ENCODE peak calls at places on chromosomes 2 and 18, in ten cellular contexts. I, A, W, F, R, V, G, Z, P and D are unnamed samples.

GRCh38 chr18:42339324-42339723 is 384.3 kb downstream of the PIK3C3 start:
- DNase-seq in G (no peak), A (no peak), F (no peak), R (peak; percentile 18), I (no peak), W (no peak), P (no peak), V (no peak), Z (no peak), D (no peak)

GRCh38 chr2:283996-284794 is 3.7 kb downstream of the ALKAL2 start:
- DNase-seq in P (no peak), F (no peak), W (no peak), R (no peak), V (no peak), A (no peak), G (no peak), Z (no peak), I (peak; percentile 58), D (no peak)

GRCh38 chr2:145654746-145655145 is 1134.8 kb upstream of the ZEB2 start:
- DNase-seq in A (no peak), I (no peak), R (no peak), Z (no peak), G (no peak), F (no peak), P (no peak), V (no peak), W (no peak), D (no peak)

GRCh38 chr2:105337122-105338019 is at the start of gene C2orf49:
- DNase-seq in G (peak; percentile 82), Z (peak; percentile 86), V (peak; percentile 87), I (peak; percentile 96), F (peak; percentile 94), W (peak; percentile 88), A (peak; percentile 94), P (peak; percentile 88), R (peak; percentile 94), D (peak; percentile 83)

GRCh38 chr2:54763636-54764291 is 40.3 kb downstream of the EML6 start:
- DNase-seq in V (no peak), A (no peak), I (peak; percentile 47), Z (no peak), R (no peak), W (no peak), F (no peak), P (no peak), G (no peak), D (no peak)

GRCh38 chr2:95025406-95026319 is at the start of gene MAL:
- DNase-seq in I (peak; percentile 31), R (no peak), A (peak; percentile 62), F (no peak), G (peak; percentile 23), W (peak; percentile 40), V (no peak), P (peak; percentile 55), Z (no peak), D (no peak)

GRCh38 chr2:45974762-45975408 is 322.3 kb upstream of the EPAS1 start:
- DNase-seq in R (no peak), I (no peak), A (no peak), Z (no peak), P (no peak), V (no peak), W (no peak), G (no peak), F (no peak), D (no peak)

GRCh38 chr2:128390991-128391630 is 72.4 kb upstream of the HS6ST1 start:
- DNase-seq in W (peak; percentile 17), F (peak; percentile 30), V (peak; percentile 4), R (no peak), G (no peak), I (no peak), A (no peak), Z (no peak), P (no peak), D (no peak)

GRCh38 chr2:134359367-134360081 is 105.7 kb downstream of the MGAT5 start:
- DNase-seq in P (no peak), V (no peak), G (peak; percentile 60), W (no peak), I (no peak), Z (no peak), F (peak; percentile 60), R (peak; percentile 32), A (peak; percentile 48), D (no peak)

GRCh38 chr2:177275041-177275440 is 10.5 kb upstream of the NFE2L2 start:
- DNase-seq in P (no peak), Z (no peak), A (no peak), W (no peak), V (no peak), G (peak; percentile 87), I (no peak), F (no peak), R (no peak), D (no peak)

GRCh38 chr18:38948436-38948835 is 1382.8 kb upstream of the CELF4 start:
- DNase-seq in P (no peak), V (no peak), R (peak; percentile 32), Z (no peak), G (no peak), W (no peak), F (no peak), I (peak; percentile 72), A (no peak), D (no peak)

GRCh38 chr2:178522950-178523595 is 42.8 kb downstream of the PLEKHA3 start:
- DNase-seq in I (peak; percentile 93), G (peak; percentile 59), P (peak; percentile 83), W (peak; percentile 80), A (peak; percentile 92), R (peak; percentile 93), Z (peak; percentile 83), V (peak; percentile 76), F (peak; percentile 91), D (peak; percentile 77)

GRCh38 chr2:167212054-167212648 is 323.9 kb downstream of the XIRP2 start:
- DNase-seq in P (no peak), G (peak; percentile 32), A (no peak), R (peak; percentile 68), F (no peak), I (peak; percentile 72), V (no peak), W (peak; percentile 34), Z (peak; percentile 37), D (no peak)

GRCh38 chr2:31384351-31384750 is 30.2 kb downstream of the XDH start:
- DNase-seq in W (no peak), G (peak; percentile 95), F (no peak), R (peak; percentile 25), Z (no peak), A (no peak), I (no peak), P (no peak), V (no peak), D (peak; percentile 85)

GRCh38 chr18:66792466-66792865 is 188.6 kb upstream of the CDH19 start:
- DNase-seq in R (no peak), Z (no peak), I (no peak), A (no peak), F (no peak), P (no peak), G (peak; percentile 36), V (no peak), W (no peak), D (no peak)

GRCh38 chr2:86001326-86001725 is 104.4 kb downstream of the POLR1A start:
- DNase-seq in R (no peak), A (no peak), P (no peak), F (no peak), I (no peak), V (no peak), G (no peak), W (no peak), Z (no peak), D (no peak)

GRCh38 chr2:20613342-20613916 is 37.5 kb downstream of the HS1BP3 start:
- DNase-seq in V (peak; percentile 17), W (no peak), I (no peak), P (no peak), R (no peak), F (peak; percentile 63), Z (no peak), G (no peak), A (peak; percentile 55), D (peak; percentile 41)

GRCh38 chr2:71504611-71505010 is 51.2 kb downstream of the DYSF start:
- DNase-seq in V (no peak), A (no peak), R (no peak), F (peak; percentile 40), W (no peak), Z (no peak), I (no peak), P (no peak), G (no peak), D (no peak)

GRCh38 chr2:71505770-71506140 is 52.4 kb downstream of the DYSF start:
- DNase-seq in R (no peak), W (no peak), Z (no peak), V (no peak), F (peak; percentile 43), I (no peak), A (no peak), P (no peak), G (no peak), D (no peak)

GRCh38 chr2:71505086-71505769 is 51.9 kb downstream of the DYSF start:
- DNase-seq in R (peak; percentile 26), F (peak; percentile 56), P (no peak), I (no peak), W (no peak), V (no peak), A (peak; percentile 83), G (no peak), Z (no peak), D (no peak)

GRCh38 chr2:71502941-71503738 is 49.8 kb downstream of the DYSF start:
- DNase-seq in I (no peak), P (no peak), F (peak; percentile 59), R (no peak), Z (no peak), W (no peak), V (no peak), G (no peak), A (no peak), D (no peak)

GRCh38 chr2:71503827-71504226 is 50.5 kb downstream of the DYSF start:
- DNase-seq in Z (no peak), R (no peak), F (peak; percentile 62), V (peak; percentile 42), G (no peak), A (peak; percentile 75), P (no peak), W (no peak), I (no peak), D (no peak)
- H3K27ac ChIP-seq in Z (no peak overlapping the region), R (no peak overlapping the region), F (no peak overlapping the region), V (peak overlapping the region; percentile 35), G (no peak overlapping the region), A (peak overlapping the region; percentile 76), P (no peak overlapping the region), W (peak overlapping the region; percentile 62), I (no peak overlapping the region), D (no peak overlapping the region)

GRCh38 chr2:190088917-190089316 is 26.4 kb upstream of the MSTN start:
- DNase-seq in F (no peak), R (peak; percentile 84), W (peak; percentile 32), G (peak; percentile 47), P (no peak), I (peak; percentile 82), V (peak; percentile 59), Z (peak; percentile 52), A (no peak), D (no peak)
- H3K27ac ChIP-seq in F (no peak overlapping the region), R (no peak overlapping the region), W (no peak overlapping the region), G (no peak overlapping the region), P (peak overlapping the region; percentile 70), I (no peak overlapping the region), V (no peak overlapping the region), Z (no peak overlapping the region), A (no peak overlapping the region), D (no peak overlapping the region)

GRCh38 chr2:8684885-8685696 is 3.2 kb downstream of the ID2 start:
- DNase-seq in F (peak; percentile 83), A (peak; percentile 86), Z (peak; percentile 69), P (no peak), R (peak; percentile 91), V (peak; percentile 52), G (peak; percentile 24), W (peak; percentile 60), I (peak; percentile 77), D (no peak)
- H3K27ac ChIP-seq in F (peak overlapping the region; percentile 90), A (peak overlapping the region; percentile 26), Z (peak overlapping the region; percentile 79), P (peak overlapping the region; percentile 81), R (peak overlapping the region; percentile 97), V (peak overlapping the region; percentile 85), G (no peak overlapping the region), W (peak overlapping the region; percentile 95), I (no peak overlapping the region), D (no peak overlapping the region)

GRCh38 chr2:16204251-16204650 is 263.9 kb downstream of the MYCN start:
- DNase-seq in P (no peak), A (no peak), Z (no peak), V (no peak), G (no peak), F (no peak), R (no peak), W (no peak), I (no peak), D (no peak)
- H3K27ac ChIP-seq in P (no peak overlapping the region), A (no peak overlapping the region), Z (no peak overlapping the region), V (no peak overlapping the region), G (no peak overlapping the region), F (no peak overlapping the region), R (no peak overlapping the region), W (no peak overlapping the region), I (no peak overlapping the region), D (no peak overlapping the region)